ENCODE peak calls at places on chromosomes 12 and 14, in seven cellular contexts. One of them, this sample, is unnamed.

GRCh38 chr14:104296388-104297312 is 158.3 kb downstream of the KIF26A start:
- DNase-seq in H1: no peak
- DNase-seq in HepG2: no peak
- DNase-seq in K562: no peak
- DNase-seq in HCT116: no peak
- DNase-seq in SK-N-SH: peak
- DNase-seq in GM12878: no peak
- DNase-seq in this sample: no peak

GRCh38 chr12:97556201-97556824 is 93.7 kb downstream of the RMST start:
- DNase-seq in H1: no peak
- DNase-seq in HepG2: peak
- DNase-seq in K562: no peak
- DNase-seq in HCT116: no peak
- DNase-seq in SK-N-SH: peak
- DNase-seq in GM12878: no peak
- DNase-seq in this sample: no peak

GRCh38 chr12:107847430-107847829 is 72.9 kb downstream of the ASCL4 start:
- DNase-seq in H1: no peak
- DNase-seq in HepG2: no peak
- DNase-seq in K562: no peak
- DNase-seq in HCT116: no peak
- DNase-seq in SK-N-SH: no peak
- DNase-seq in GM12878: no peak
- DNase-seq in this sample: no peak

GRCh38 chr12:47100146-47100545 is 20.4 kb upstream of the AMIGO2 start:
- DNase-seq in H1: no peak
- DNase-seq in HepG2: no peak
- DNase-seq in K562: no peak
- DNase-seq in HCT116: no peak
- DNase-seq in SK-N-SH: no peak
- DNase-seq in GM12878: no peak
- DNase-seq in this sample: no peak

GRCh38 chr12:14308516-14308915 is 57.0 kb upstream of the ATF7IP start:
- DNase-seq in H1: no peak
- DNase-seq in HepG2: no peak
- DNase-seq in K562: no peak
- DNase-seq in HCT116: no peak
- DNase-seq in SK-N-SH: no peak
- DNase-seq in GM12878: no peak
- DNase-seq in this sample: no peak

GRCh38 chr12:14954269-14954668 is 7.1 kb downstream of the ARHGDIB start:
- DNase-seq in H1: no peak
- DNase-seq in HepG2: no peak
- DNase-seq in K562: no peak
- DNase-seq in HCT116: no peak
- DNase-seq in SK-N-SH: no peak
- DNase-seq in GM12878: no peak
- DNase-seq in this sample: no peak

GRCh38 chr14:26846388-26846787 is 248.6 kb upstream of the NOVA1 start:
- DNase-seq in H1: no peak
- DNase-seq in HepG2: no peak
- DNase-seq in K562: peak
- DNase-seq in HCT116: no peak
- DNase-seq in SK-N-SH: no peak
- DNase-seq in GM12878: no peak
- DNase-seq in this sample: no peak

GRCh38 chr12:70692681-70693288 is 55.6 kb upstream of the PTPRB start:
- DNase-seq in H1: no peak
- DNase-seq in HepG2: no peak
- DNase-seq in K562: peak
- DNase-seq in HCT116: peak
- DNase-seq in SK-N-SH: peak
- DNase-seq in GM12878: no peak
- DNase-seq in this sample: peak

GRCh38 chr12:18158774-18159557 is 69.0 kb upstream of the RERGL start:
- DNase-seq in H1: no peak
- DNase-seq in HepG2: peak
- DNase-seq in K562: peak
- DNase-seq in HCT116: no peak
- DNase-seq in SK-N-SH: peak
- DNase-seq in GM12878: no peak
- DNase-seq in this sample: peak

GRCh38 chr12:47882796-47883546 is 21.8 kb downstream of the VDR start:
- DNase-seq in H1: no peak
- DNase-seq in HepG2: no peak
- DNase-seq in K562: no peak
- DNase-seq in HCT116: no peak
- DNase-seq in SK-N-SH: peak
- DNase-seq in GM12878: peak
- DNase-seq in this sample: no peak

GRCh38 chr14:58584383-58584782 is 53.4 kb upstream of the DACT1 start:
- DNase-seq in H1: no peak
- DNase-seq in HepG2: no peak
- DNase-seq in K562: no peak
- DNase-seq in HCT116: no peak
- DNase-seq in SK-N-SH: no peak
- DNase-seq in GM12878: no peak
- DNase-seq in this sample: no peak

GRCh38 chr14:101598159-101598558 is 36.9 kb downstream of the DIO3 start:
- DNase-seq in H1: no peak
- DNase-seq in HepG2: no peak
- DNase-seq in K562: no peak
- DNase-seq in HCT116: no peak
- DNase-seq in SK-N-SH: no peak
- DNase-seq in GM12878: no peak
- DNase-seq in this sample: no peak

GRCh38 chr12:99146730-99147129 is 500.8 kb upstream of the GARIN6 start:
- DNase-seq in H1: no peak
- DNase-seq in HepG2: no peak
- DNase-seq in K562: no peak
- DNase-seq in HCT116: no peak
- DNase-seq in SK-N-SH: no peak
- DNase-seq in GM12878: no peak
- DNase-seq in this sample: no peak

GRCh38 chr12:46402451-46402850 is 29.9 kb upstream of the SLC38A2 start:
- DNase-seq in H1: no peak
- DNase-seq in HepG2: no peak
- DNase-seq in K562: no peak
- DNase-seq in HCT116: no peak
- DNase-seq in SK-N-SH: no peak
- DNase-seq in GM12878: no peak
- DNase-seq in this sample: no peak

GRCh38 chr12:107491856-107492255 is 193.7 kb upstream of the PWP1 start:
- DNase-seq in H1: no peak
- DNase-seq in HepG2: no peak
- DNase-seq in K562: no peak
- DNase-seq in HCT116: no peak
- DNase-seq in SK-N-SH: no peak
- DNase-seq in GM12878: no peak
- DNase-seq in this sample: no peak

GRCh38 chr14:85688024-85688423 is 158.1 kb downstream of the FLRT2 start:
- DNase-seq in H1: no peak
- DNase-seq in HepG2: no peak
- DNase-seq in K562: no peak
- DNase-seq in HCT116: no peak
- DNase-seq in SK-N-SH: no peak
- DNase-seq in GM12878: no peak
- DNase-seq in this sample: no peak

GRCh38 chr12:98736352-98737326 is 91.5 kb downstream of the APAF1 start:
- DNase-seq in H1: no peak
- DNase-seq in HepG2: peak
- DNase-seq in K562: no peak
- DNase-seq in HCT116: no peak
- DNase-seq in SK-N-SH: peak
- DNase-seq in GM12878: no peak
- DNase-seq in this sample: no peak

GRCh38 chr12:88495031-88495430 is 85.2 kb downstream of the KITLG start:
- DNase-seq in H1: no peak
- DNase-seq in HepG2: no peak
- DNase-seq in K562: no peak
- DNase-seq in HCT116: no peak
- DNase-seq in SK-N-SH: no peak
- DNase-seq in GM12878: no peak
- DNase-seq in this sample: no peak

GRCh38 chr12:88494520-88494919 is 85.8 kb downstream of the KITLG start:
- DNase-seq in H1: no peak
- DNase-seq in HepG2: no peak
- DNase-seq in K562: no peak
- DNase-seq in HCT116: no peak
- DNase-seq in SK-N-SH: no peak
- DNase-seq in GM12878: no peak
- DNase-seq in this sample: no peak

GRCh38 chr12:88501976-88502938 is 78.0 kb downstream of the KITLG start:
- DNase-seq in H1: no peak
- DNase-seq in HepG2: no peak
- DNase-seq in K562: no peak
- DNase-seq in HCT116: no peak
- DNase-seq in SK-N-SH: no peak
- DNase-seq in GM12878: no peak
- DNase-seq in this sample: no peak

GRCh38 chr12:88493651-88494050 is 86.6 kb downstream of the KITLG start:
- DNase-seq in H1: no peak
- DNase-seq in HepG2: no peak
- DNase-seq in K562: no peak
- DNase-seq in HCT116: no peak
- DNase-seq in SK-N-SH: no peak
- DNase-seq in GM12878: no peak
- DNase-seq in this sample: no peak

DNA sequence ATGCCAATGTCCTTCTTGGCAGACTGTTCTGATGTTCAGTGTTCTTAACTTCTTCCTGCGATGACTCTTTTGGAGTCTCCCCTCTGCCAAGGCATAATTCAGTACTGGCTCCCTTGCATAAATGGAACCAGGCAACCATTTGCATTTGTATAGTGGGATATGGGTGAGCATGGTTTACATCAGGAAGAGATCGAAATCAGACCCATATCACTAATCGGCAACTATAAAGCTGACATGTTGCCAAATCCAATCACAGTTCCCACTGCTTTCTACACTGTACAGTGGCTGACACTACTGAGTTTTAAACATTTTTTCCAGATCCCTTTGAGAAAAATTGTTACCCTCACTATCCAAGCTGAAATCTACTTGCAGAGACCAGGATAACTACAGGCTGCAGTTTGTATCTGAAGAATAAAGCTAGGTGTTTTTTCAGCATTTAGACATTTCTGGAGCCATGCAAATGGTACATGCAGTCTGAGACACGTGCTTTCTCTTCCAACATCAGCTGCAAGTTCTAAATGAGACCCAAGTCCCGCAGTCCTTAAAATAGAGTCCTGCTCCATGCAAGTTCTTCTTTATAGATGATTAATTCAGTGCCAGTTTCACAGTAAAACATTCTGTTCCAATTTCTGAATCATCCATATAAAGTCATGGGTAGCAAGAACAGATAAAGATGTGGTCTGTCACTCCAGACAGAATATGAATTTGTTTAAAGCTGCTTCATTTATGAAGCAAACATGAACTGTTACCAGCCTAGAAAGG is 83.7 kb downstream of the KITLG start:
- DNase-seq in H1: no peak
- DNase-seq in HepG2: no peak
- DNase-seq in K562: no peak
- DNase-seq in HCT116: no peak
- DNase-seq in SK-N-SH: peak
- DNase-seq in GM12878: no peak
- DNase-seq in this sample: no peak
- TF ChIP-seq YY1 in H1: no peak
- TF ChIP-seq YY1 in HepG2: no peak
- TF ChIP-seq YY1 in K562: no peak
- TF ChIP-seq YY1 in HCT116: no peak
- TF ChIP-seq YY1 in SK-N-SH: no peak
- TF ChIP-seq YY1 in GM12878: no peak
- TF ChIP-seq YY1 in this sample: no peak

DNA sequence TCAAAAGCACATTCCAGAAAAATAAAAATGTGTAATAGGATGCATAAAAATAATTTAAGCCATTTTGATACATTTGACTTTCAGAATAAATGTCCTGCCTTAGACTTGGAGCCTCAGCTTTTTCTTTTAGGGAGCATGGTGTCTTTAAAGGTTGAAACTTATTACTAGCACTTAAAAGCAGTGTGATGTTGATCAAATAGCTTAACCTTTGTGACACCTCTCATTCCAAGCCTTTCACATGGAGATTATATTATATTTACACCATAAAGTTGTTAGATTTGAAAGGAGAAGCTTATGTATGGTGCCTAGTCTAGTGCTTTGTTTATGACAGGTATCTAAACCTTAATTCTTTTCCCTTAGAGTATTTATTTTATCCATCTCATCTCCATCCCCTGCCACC is 61.9 kb downstream of the KTN1 start:
- DNase-seq in H1: no peak
- DNase-seq in HepG2: no peak
- DNase-seq in K562: no peak
- DNase-seq in HCT116: no peak
- DNase-seq in SK-N-SH: no peak
- DNase-seq in GM12878: no peak
- DNase-seq in this sample: peak
- TF ChIP-seq YY1 in H1: no peak
- TF ChIP-seq YY1 in HepG2: no peak
- TF ChIP-seq YY1 in K562: no peak
- TF ChIP-seq YY1 in HCT116: no peak
- TF ChIP-seq YY1 in SK-N-SH: no peak
- TF ChIP-seq YY1 in GM12878: no peak
- TF ChIP-seq YY1 in this sample: no peak

DNA sequence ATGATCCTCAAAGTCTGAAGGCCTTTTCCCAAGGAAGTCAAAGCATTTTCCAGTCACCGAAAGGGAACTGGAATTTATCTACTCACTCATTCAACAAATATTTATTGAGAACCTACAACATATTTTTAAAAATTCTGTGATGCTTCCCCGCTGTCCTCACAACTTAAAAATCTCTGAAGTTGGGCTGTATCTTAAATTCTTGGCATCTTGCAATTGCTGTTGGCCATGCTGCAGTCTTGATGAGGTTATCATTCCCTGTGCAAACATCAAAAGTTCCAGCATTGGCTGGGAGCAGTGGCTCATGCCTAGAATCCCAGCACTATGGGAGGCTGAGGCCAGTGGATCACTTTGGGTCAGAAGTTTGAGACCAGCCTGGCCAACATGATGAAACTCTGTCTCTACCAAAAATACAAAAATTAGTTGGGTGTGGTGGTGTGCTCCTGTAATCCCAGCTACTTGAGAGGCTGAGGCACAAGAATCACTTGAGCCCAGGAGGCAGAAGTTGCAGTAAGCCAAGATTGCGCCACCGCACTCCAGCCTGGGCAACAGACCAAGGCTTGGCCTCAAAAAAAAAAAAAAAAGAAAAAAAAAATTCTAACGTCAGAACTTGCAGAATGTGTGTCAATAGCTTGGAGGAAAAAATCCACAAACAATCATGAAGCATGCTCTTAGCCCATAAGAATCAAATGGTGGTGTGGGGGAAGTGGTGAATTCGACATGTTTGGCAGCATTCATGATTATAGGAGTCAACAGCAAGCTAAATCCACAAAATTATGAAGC is 34.9 kb downstream of the CCDC177 start:
- DNase-seq in H1: no peak
- DNase-seq in HepG2: no peak
- DNase-seq in K562: no peak
- DNase-seq in HCT116: no peak
- DNase-seq in SK-N-SH: no peak
- DNase-seq in GM12878: no peak
- DNase-seq in this sample: no peak
- TF ChIP-seq YY1 in H1: no peak
- TF ChIP-seq YY1 in HepG2: no peak
- TF ChIP-seq YY1 in K562: no peak
- TF ChIP-seq YY1 in HCT116: no peak
- TF ChIP-seq YY1 in SK-N-SH: no peak
- TF ChIP-seq YY1 in GM12878: no peak
- TF ChIP-seq YY1 in this sample: no peak

GRCh38 chr12:4723226-4723625 is 3.0 kb downstream of the GALNT8 start:
- DNase-seq in H1: no peak
- DNase-seq in HepG2: no peak
- DNase-seq in K562: no peak
- DNase-seq in HCT116: no peak
- DNase-seq in SK-N-SH: no peak
- DNase-seq in GM12878: no peak
- DNase-seq in this sample: no peak
- TF ChIP-seq YY1 in H1: no peak
- TF ChIP-seq YY1 in HepG2: no peak
- TF ChIP-seq YY1 in K562: no peak
- TF ChIP-seq YY1 in HCT116: no peak
- TF ChIP-seq YY1 in SK-N-SH: no peak
- TF ChIP-seq YY1 in GM12878: no peak
- TF ChIP-seq YY1 in this sample: no peak